ENCODE peak calls at places on chromosomes 16 and 17, in five cellular contexts. G, W, T, Y and E are unnamed samples.

GRCh38 chr16:47016700-47017133 is 43.2 kb upstream of the DNAJA2 start:
- DNase-seq in G (no peak), W (no peak), T (no peak), Y (no peak), E (no peak)

GRCh38 chr16:12250578-12250977 is 274.0 kb downstream of the SNX29 start:
- DNase-seq in G (no peak), W (no peak), T (no peak), Y (no peak), E (no peak)

GRCh38 chr17:61144876-61145564 is 254.6 kb upstream of the TBX2 start:
- DNase-seq in G (no peak), W (no peak), T (no peak), Y (no peak), E (no peak)

GRCh38 chr17:14448816-14449215 is 147.9 kb downstream of the HS3ST3B1 start:
- DNase-seq in G (no peak), W (no peak), T (no peak), Y (no peak), E (no peak)

GRCh38 chr17:2266045-2266864 is 37.3 kb downstream of the SMG6 start:
- DNase-seq in G (no peak), W (no peak), T (peak), Y (no peak), E (no peak)

GRCh38 chr16:22732315-22732840 is 81.6 kb upstream of the HS3ST2 start:
- DNase-seq in G (no peak), W (no peak), T (no peak), Y (no peak), E (no peak)

GRCh38 chr16:86567701-86568571 is 1.3 kb downstream of the FOXC2 start:
- DNase-seq in G (no peak), W (no peak), T (no peak), Y (no peak), E (no peak)

GRCh38 chr16:2858245-2859025 is 465 bp upstream of the PRSS22 start:
- DNase-seq in G (peak), W (no peak), T (peak), Y (no peak), E (no peak)

GRCh38 chr16:66728117-66728787 is 23.2 kb downstream of the DYNC1LI2 start:
- DNase-seq in G (peak), W (peak), T (peak), Y (peak), E (peak)

GRCh38 chr16:29720703-29721102 is 25.1 kb downstream of the C16orf54 start:
- DNase-seq in G (no peak), W (no peak), T (no peak), Y (no peak), E (no peak)

GRCh38 chr16:85715169-85716015 is 26.6 kb upstream of the GINS2 start:
- DNase-seq in G (no peak), W (no peak), T (no peak), Y (no peak), E (no peak)

GRCh38 chr17:8062807-8063483 is 24.1 kb downstream of the ALOX15B start:
- DNase-seq in G (no peak), W (no peak), T (no peak), Y (no peak), E (no peak)

GRCh38 chr17:76726766-76727718 is at the start of gene METTL23:
- DNase-seq in G (peak), W (peak), T (peak), Y (peak), E (peak)

GRCh38 chr17:68613739-68614298 is 12.7 kb upstream of the FAM20A start:
- DNase-seq in G (no peak), W (peak), T (no peak), Y (no peak), E (peak)

GRCh38 chr16:66741131-66741900 is 10.1 kb downstream of the DYNC1LI2 start:
- DNase-seq in G (peak), W (peak), T (peak), Y (peak), E (peak)

GRCh38 chr16:426115-426905 is 861 bp downstream of the RAB11FIP3 start:
- DNase-seq in G (peak), W (peak), T (no peak), Y (peak), E (no peak)

GRCh38 chr17:57860414-57860999 is 10.7 kb upstream of the MRPS23 start:
- DNase-seq in G (no peak), W (no peak), T (no peak), Y (no peak), E (no peak)

GRCh38 chr17:57862410-57862989 is 12.7 kb upstream of the MRPS23 start:
- DNase-seq in G (no peak), W (no peak), T (no peak), Y (no peak), E (no peak)

GRCh38 chr17:57862990-57863667 is 13.3 kb upstream of the MRPS23 start:
- DNase-seq in G (no peak), W (no peak), T (no peak), Y (no peak), E (no peak)

GRCh38 chr17:57861000-57861736 is 11.3 kb upstream of the MRPS23 start:
- DNase-seq in G (no peak), W (peak), T (peak), Y (no peak), E (peak)

DNA sequence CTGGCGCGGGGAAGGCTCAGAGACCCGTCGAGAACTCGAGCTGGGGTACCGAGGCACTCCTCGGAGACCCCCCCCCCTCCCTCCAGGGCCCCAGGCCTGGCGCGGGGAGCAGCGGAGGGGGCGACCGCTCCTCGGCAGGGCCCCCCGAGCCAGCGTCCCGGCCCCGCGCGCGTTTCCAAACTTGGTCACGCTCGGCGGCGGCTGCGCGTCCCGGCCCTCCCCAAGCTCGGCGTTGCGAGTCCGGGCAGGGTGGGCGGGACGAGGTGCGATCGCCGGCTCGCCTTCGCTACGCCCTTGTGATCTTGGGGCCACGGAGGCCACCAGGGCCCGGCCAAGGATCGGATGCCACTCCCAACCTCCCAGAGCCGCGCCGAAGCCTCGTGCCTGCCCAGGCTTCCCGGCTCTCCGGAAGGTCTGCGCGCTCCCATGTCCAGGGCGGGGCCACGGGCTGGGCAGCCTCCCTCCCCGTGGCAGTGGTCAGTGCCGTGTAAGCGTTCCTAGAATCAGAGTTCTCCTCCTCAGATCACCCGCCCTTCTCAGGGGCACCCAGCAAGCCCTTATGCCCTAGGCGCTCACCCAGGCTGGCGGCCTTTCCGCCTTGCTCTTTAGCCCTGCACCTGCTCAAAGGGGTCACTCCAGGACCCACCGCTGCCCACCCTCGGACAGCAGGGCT is 12.0 kb upstream of the MRPS23 start:
- DNase-seq in G (no peak), W (peak), T (peak), Y (no peak), E (peak)
- H3K27ac ChIP-seq in G (peak), W (peak), T (peak), Y (no peak), E (peak)

DNA sequence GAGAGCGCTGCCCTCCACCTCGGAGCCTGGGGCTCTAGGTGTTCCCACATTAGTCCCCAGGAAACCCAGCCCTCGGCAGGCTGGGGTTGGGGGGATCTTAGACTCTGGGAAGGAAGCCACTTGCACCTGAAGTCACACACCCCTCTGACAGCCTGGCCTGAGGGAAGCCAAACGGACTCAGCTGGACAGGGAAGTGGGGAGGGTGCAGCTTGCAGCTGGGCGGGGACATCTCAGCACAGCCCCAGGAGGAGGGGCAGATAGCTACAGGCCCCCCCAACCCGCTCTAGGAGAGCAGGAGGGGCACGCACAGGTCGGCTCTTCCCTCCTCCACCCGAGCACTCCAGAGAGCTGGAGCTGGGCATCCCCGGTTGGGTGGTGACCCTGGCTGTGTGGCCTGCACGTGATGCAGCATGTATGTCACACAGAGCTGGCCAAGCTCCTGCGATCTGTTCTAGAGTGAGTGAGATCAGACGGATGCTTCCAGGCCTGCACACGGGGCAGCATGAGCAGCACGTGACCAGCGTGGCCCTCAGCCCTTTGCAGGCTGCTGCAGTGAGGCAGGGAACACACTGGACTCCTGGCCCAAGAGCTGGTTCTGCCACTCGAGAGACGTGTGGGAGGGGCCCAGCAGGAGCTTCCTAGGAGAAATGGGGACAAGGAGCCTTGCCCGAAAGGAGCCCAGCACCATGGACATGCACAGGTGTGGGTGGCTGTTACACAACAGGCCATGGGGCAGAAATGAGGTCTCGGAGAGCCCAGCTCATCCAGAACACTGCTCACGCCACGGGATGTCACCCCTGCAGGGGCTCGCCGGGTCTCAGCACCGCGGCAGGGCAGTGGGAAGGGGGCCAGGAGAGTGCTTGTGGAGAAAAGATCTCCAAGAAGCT is 15.4 kb downstream of the KIFC3 start:
- DNase-seq in G (no peak), W (peak), T (no peak), Y (peak), E (peak)
- H3K27ac ChIP-seq in G (peak), W (peak), T (no peak), Y (peak), E (peak)

GRCh38 chr17:28505986-28506665 is at the start of gene FOXN1:
- DNase-seq in G (peak), W (no peak), T (no peak), Y (no peak), E (no peak)
- H3K27ac ChIP-seq in G (peak), W (no peak), T (no peak), Y (no peak), E (no peak)

GRCh38 chr17:28942925-28943324 is 8.4 kb downstream of the PHF12 start:
- DNase-seq in G (no peak), W (no peak), T (no peak), Y (no peak), E (no peak)

GRCh38 chr17:28944343-28944742 is 7.0 kb downstream of the PHF12 start:
- DNase-seq in G (no peak), W (no peak), T (no peak), Y (no peak), E (no peak)

GRCh38 chr17:28947639-28948038 is 3.7 kb downstream of the PHF12 start:
- DNase-seq in G (no peak), W (no peak), T (no peak), Y (no peak), E (no peak)

GRCh38 chr17:28946239-28946638 is 5.1 kb downstream of the PHF12 start:
- DNase-seq in G (no peak), W (no peak), T (no peak), Y (no peak), E (no peak)

DNA sequence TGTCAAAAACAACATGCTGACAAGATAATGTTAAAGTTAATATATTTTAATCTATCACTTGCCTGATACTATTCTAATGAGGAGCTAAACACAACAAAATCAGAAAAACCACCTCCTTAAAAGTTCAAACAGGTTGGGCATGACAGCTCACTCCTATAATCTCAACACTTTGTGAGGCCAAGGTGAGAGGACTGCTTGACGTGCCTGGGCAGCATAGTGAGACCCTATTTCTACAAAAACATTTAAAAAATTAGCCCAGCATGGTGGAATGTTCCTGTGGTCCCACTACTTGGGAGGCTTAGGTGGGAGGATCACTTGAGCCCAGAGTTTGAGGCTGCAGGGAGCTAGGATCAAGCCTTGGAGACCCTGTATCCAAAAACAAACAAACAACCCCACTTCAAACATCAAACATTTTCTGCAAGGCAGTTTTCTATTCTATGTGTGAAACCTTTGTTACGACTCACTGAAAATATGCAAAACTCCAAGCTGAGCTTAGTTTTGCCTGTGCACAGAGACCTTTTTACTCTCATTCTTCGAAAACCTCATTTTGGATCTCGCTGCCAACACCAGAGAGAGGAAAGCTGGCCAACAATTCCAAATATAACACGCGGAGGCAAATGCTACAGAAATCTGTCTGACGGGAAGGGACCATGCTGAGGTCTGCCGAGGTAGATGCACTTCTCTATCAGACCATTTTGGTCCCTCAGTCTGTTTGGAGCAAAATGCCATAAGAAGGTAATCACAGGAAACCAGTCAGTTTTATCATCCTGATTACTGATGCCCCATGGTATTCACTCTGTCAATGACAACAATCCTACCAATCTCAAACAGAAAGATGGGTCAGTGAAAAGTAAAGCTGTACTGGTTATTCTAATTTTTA is 6.2 kb downstream of the PHF12 start:
- DNase-seq in G (no peak), W (no peak), T (no peak), Y (no peak), E (no peak)
- H3K27ac ChIP-seq in G (peak), W (peak), T (no peak), Y (no peak), E (peak)

GRCh38 chr16:70701596-70701995 is 15.7 kb upstream of the MTSS2 start:
- DNase-seq in G (no peak), W (no peak), T (no peak), Y (no peak), E (no peak)

GRCh38 chr16:70698901-70699300 is 13.0 kb upstream of the MTSS2 start:
- DNase-seq in G (no peak), W (no peak), T (no peak), Y (no peak), E (no peak)

GRCh38 chr16:70700101-70701020 is 14.5 kb upstream of the MTSS2 start:
- DNase-seq in G (peak), W (peak), T (no peak), Y (no peak), E (no peak)

GRCh38 chr16:70701036-70701435 is 15.2 kb upstream of the MTSS2 start:
- DNase-seq in G (no peak), W (no peak), T (no peak), Y (no peak), E (no peak)

GRCh38 chr16:70699696-70700095 is 13.8 kb upstream of the MTSS2 start:
- DNase-seq in G (no peak), W (no peak), T (no peak), Y (no peak), E (no peak)
- H3K27ac ChIP-seq in G (peak), W (peak), T (peak), Y (no peak), E (no peak)

DNA sequence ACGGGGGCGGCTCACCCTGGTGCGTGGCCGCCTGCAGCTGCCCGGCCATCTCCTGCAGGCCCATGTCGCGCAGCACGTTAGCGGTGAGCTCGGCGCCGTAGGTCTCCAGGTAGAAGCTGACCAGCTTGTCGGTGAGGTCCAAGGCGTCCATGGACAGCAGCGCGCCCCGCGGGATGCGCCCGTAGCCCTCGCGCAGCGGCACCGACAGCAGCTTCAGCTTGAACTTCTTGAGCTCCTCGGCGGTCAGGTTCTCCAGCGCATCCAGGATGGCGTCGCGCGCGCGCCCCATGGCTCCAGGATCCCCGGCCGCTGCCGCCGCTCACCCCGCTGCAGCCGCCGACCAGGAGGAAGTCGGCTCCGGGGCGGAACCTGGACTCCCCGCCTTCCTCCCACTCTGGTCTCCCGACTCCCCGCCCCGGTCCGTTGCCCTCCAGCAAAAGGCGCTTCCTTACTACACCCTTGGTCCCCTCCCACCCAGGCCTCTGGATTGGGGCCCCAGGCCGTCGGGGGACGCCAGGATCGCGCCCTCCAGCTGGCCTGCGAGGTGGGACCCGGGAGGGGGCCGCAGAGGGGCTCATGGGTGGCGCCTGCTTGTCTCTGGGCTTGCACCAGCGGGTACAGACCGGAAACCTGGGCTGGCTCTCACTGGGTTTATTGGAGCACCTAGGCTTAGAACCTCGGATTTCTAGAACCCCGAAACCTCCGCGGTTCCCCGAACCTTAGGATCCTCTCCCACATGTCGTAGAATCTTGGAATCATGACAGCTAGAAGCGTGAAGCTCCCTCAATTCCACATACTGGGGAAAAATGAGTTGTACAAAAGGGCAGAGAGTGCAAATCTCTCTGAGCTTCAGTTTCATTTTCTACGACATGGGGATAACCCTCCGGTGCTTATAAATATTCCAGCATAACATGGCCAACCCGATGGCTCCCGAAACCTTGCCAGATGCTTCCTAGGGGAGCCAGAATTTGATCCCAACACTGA is at the start of gene PYCARD:
- DNase-seq in G (peak), W (peak), T (peak), Y (peak), E (no peak)
- H3K27ac ChIP-seq in G (peak), W (peak), T (peak), Y (peak), E (peak)

DNA sequence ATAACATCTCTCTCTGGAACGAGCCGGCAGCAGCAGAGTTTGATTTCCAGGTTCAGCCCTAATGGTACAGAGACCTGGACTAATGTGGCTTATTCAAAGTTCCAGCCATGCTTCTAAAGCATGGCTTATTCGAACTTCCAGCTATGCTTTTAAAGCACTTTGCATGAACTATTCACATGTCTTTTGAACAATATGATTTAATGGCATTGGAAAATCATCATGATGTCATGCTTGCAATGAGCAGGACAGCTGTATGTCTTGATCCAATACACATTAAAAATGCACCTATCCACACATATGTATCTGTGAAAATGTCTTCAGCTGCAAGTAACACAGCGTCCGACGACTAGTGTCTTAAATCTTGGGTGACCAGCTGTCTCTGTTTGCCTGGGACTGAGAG is 85.7 kb downstream of the MARF1 start:
- DNase-seq in G (no peak), W (no peak), T (no peak), Y (no peak), E (no peak)
- H3K27ac ChIP-seq in G (no peak), W (no peak), T (no peak), Y (no peak), E (no peak)

GRCh38 chr16:49826515-49826914 is 29.4 kb downstream of the ZNF423 start:
- DNase-seq in G (no peak), W (no peak), T (no peak), Y (no peak), E (no peak)
- H3K27ac ChIP-seq in G (no peak), W (peak), T (no peak), Y (no peak), E (no peak)